ENCODE peak calls at places on chromosomes 13 and 19, in four cellular contexts. I is mammary epithelial cell, U is neural progenitor cell, L is astrocyte. Z is an unnamed sample. For H3K9me3, the result is how much of the 10 kb centered on the place peaks cover.

GRCh38 chr19:18972301-18972831 is 31.3 kb upstream of the HOMER3 start:
- DNase-seq in I (no peak), U (no peak), L (no peak), Z (no peak)

GRCh38 chr13:112079696-112080095 is 12.7 kb downstream of the SOX1 start:
- DNase-seq in I (no peak), U (no peak), L (no peak), Z (no peak)

GRCh38 chr13:94323746-94324408 is 155.6 kb downstream of the DCT start:
- DNase-seq in I (no peak), U (no peak), L (no peak), Z (no peak)

GRCh38 chr13:48580185-48580803 is 47.4 kb upstream of the RCBTB2 start:
- DNase-seq in I (peak), U (peak), L (no peak), Z (peak)

GRCh38 chr13:74132768-74133656 is 1.2 kb downstream of the KLF12 start:
- DNase-seq in I (peak), U (peak), L (peak), Z (no peak)

GRCh38 chr13:99982741-99983400 is 1.3 kb downstream of the ZIC2 start:
- DNase-seq in I (no peak), U (peak), L (no peak), Z (no peak)

GRCh38 chr13:20173121-20173746 is 12.4 kb upstream of the GJA3 start:
- DNase-seq in I (no peak), U (no peak), L (no peak), Z (no peak)

GRCh38 chr13:43878897-43879322 is 630 bp downstream of the CCDC122 start:
- DNase-seq in I (peak), U (peak), L (peak), Z (peak)

GRCh38 chr13:24887759-24888158 is 123.8 kb downstream of the RNF17 start:
- DNase-seq in I (no peak), U (no peak), L (no peak), Z (no peak)

GRCh38 chr13:79451500-79451962 is 29.4 kb upstream of the NDFIP2 start:
- DNase-seq in I (peak), U (no peak), L (peak), Z (peak)

GRCh38 chr19:38722947-38723605 is 21.2 kb downstream of the CAPN12 start:
- DNase-seq in I (no peak), U (no peak), L (no peak), Z (no peak)

GRCh38 chr19:4597975-4598671 is 38.6 kb upstream of the SEMA6B start:
- DNase-seq in I (no peak), U (peak), L (no peak), Z (peak)

GRCh38 chr13:98083507-98083906 is 59.4 kb upstream of the FARP1 start:
- DNase-seq in I (peak), U (no peak), L (peak), Z (no peak)

GRCh38 chr19:41323023-41323422 is 13.1 kb downstream of the CCDC97 start:
- DNase-seq in I (no peak), U (no peak), L (peak), Z (no peak)

GRCh38 chr19:16566161-16566560 is 6.1 kb downstream of the SLC35E1 start:
- DNase-seq in I (no peak), U (no peak), L (no peak), Z (peak)

GRCh38 chr19:32749361-32749760 is 29.8 kb downstream of the TDRD12 start:
- DNase-seq in I (no peak), U (no peak), L (no peak), Z (no peak)

GRCh38 chr13:50400035-50400726 is 384.9 kb downstream of the KCNRG start:
- DNase-seq in I (no peak), U (no peak), L (peak), Z (peak)

GRCh38 chr13:106187501-106187900 is 348.0 kb downstream of the EFNB2 start:
- DNase-seq in I (no peak), U (no peak), L (no peak), Z (no peak)

GRCh38 chr19:3097442-3097871 is 3.3 kb downstream of the GNA11 start:
- DNase-seq in I (peak), U (no peak), L (no peak), Z (no peak)

GRCh38 chr19:39805120-39805519 is 26.5 kb downstream of the LEUTX start:
- DNase-seq in I (no peak), U (no peak), L (no peak), Z (no peak)

GRCh38 chr13:44853641-44854040 is 135.6 kb downstream of the NUFIP1 start:
- DNase-seq in I (no peak), U (no peak), L (no peak), Z (no peak)

GRCh38 chr13:31399690-31400089 is 199.9 kb downstream of the B3GLCT start:
- DNase-seq in I (no peak), U (no peak), L (no peak), Z (no peak)

GRCh38 chr19:55231391-55232283 is 3.1 kb upstream of the TMEM86B start:
- DNase-seq in I (no peak), U (no peak), L (no peak), Z (no peak)

GRCh38 chr19:56707821-56708220 is 36.3 kb upstream of the ZNF835 start:
- DNase-seq in I (no peak), U (no peak), L (no peak), Z (no peak)

GRCh38 chr19:1410136-1410786 is 2.9 kb downstream of the DAZAP1 start:
- DNase-seq in I (no peak), U (no peak), L (peak), Z (no peak)

GRCh38 chr13:43136940-43137574 is 113.7 kb downstream of the DNAJC15 start:
- DNase-seq in I (no peak), U (no peak), L (no peak), Z (no peak)

GRCh38 chr19:1401138-1401888 is at the start of gene GAMT:
- DNase-seq in I (no peak), U (peak), L (no peak), Z (peak)

DNA sequence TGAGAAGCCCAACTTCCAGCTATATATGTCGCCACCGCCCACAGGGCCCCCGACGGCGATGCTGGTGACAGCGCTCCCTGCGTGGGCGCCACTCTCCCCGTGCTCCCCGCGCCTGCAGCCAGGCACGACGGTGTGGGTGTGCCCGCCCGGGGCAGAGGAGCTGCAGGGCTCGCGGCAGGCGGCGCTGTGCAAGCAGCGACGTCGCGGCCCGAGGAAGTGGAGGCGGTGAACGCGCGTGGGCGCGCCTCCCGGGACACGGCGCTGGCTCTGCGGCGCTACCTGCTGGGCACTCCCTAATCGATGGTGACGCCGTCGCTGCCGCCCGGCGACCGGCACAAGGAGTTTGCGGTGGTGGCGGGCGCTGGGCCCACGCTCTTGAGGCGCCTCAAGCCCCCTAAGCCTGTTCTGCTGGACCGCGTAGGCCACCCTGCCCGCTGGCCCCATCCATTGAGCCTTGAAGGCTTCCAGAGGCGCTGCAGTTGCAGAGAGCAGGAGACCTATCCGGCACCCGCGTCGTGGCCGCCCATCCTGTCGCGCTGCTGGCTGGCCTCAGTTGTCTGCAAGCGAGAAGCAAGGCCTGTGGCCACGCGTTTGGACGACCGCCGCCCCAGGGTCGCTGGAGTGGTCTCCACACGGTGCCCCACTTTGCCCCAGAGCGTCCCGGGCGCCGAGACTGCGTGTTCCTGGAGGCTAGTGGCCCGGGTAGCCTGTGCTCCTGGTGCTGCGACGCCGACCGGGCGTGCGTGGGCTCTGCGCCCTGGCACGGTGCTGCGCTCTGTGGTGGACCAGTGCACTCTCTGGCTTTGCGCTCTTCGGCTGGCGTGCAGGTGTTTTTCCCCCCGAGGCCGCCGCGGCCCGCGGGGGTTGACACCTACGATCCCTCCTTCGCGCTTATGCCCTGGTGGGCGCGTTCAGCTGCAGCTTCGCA is 23.1 kb downstream of the LRFN3 start:
- DNase-seq in I (no peak), U (peak), L (no peak), Z (no peak)
- TF ChIP-seq EZH2 in I (peak), U (peak), L (peak), Z (no peak)

GRCh38 chr19:47012620-47013019 is 7.0 kb upstream of the NPAS1 start:
- DNase-seq in I (no peak), U (no peak), L (no peak), Z (no peak)
- H3K9ac ChIP-seq in I (peak), U (no peak), L (peak), Z (no peak)

GRCh38 chr19:23909222-23909621 is 5.5 kb upstream of the ZNF726 start:
- DNase-seq in I (no peak), U (no peak), L (no peak), Z (no peak)
- H3K9me3 ChIP-seq in I (under half), U (under half), L (under half), Z (under half)

DNA sequence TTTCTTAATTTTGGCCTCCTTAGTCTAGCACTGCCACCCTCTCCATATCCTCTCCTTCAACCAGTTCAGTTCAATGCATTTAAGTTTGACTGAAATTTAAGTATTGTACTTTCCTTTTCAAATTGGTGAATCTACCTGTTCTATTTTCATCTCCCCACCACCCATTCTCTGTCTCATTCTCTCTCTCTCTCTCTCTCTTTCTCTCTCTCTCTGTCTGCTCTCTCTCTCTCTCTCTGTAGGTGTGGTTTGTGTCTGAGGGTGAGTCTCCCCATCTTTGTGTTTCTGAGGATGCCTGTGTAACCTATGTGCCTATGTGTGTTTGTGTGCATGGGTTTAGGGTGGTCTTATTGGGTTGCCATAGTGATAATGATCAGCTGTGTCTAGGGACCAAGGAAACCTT is 10.1 kb downstream of the PDX1 start:
- DNase-seq in I (no peak), U (no peak), L (no peak), Z (no peak)
- TF ChIP-seq EZH2 in I (no peak), U (no peak), L (no peak), Z (no peak)

GRCh38 chr13:64912141-64912540 is 2318.0 kb downstream of the PCDH9 start:
- DNase-seq in I (peak), U (no peak), L (peak), Z (no peak)

DNA sequence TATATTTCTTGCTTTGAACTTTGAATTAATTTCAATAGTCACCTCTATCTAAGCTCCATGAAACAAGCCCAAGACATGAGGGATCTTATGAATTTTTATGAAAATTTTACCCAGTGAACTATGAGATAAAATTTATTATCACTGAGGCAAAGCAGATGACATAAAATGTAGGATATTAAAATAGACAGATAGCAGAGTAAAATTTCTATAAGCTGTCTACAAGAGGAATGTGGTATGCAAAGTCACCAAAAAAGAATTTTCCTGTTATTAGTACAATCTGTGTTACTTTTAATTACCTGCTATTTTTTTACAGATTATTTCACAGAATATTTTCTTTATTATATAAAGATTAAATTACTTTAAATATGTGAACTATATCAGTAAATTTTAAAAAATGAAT is 2312.6 kb downstream of the PCDH9 start:
- DNase-seq in I (no peak), U (no peak), L (no peak), Z (no peak)
- H3K9ac ChIP-seq in I (no peak), U (no peak), L (no peak), Z (no peak)

Z was measured in MM.1S.